ENCODE peak calls at places on chromosome 20, in ten cellular contexts. A, Y, H, B, J, W, I, V, S and L are unnamed samples.

GRCh38 chr20:46007671-46008070 is 1.0 kb upstream of the MMP9 start:
- DNase-seq in H (no peak), J (no peak), I (no peak), A (no peak), Y (no peak), B (no peak), S (no peak), W (no peak), V (no peak), L (no peak)

GRCh38 chr20:61779176-61779965 is 286.3 kb downstream of the TAF4 start:
- DNase-seq in B (no peak), Y (no peak), S (no peak), H (no peak), W (no peak), V (peak; percentile 19), I (no peak), A (no peak), J (no peak), L (no peak)

GRCh38 chr20:12528591-12529041 is 480.2 kb upstream of the SPTLC3 start:
- DNase-seq in V (no peak), I (no peak), J (no peak), W (no peak), H (no peak), A (no peak), Y (no peak), B (no peak), S (no peak), L (no peak)

GRCh38 chr20:17502105-17502504 is 29.1 kb downstream of the BFSP1 start:
- DNase-seq in I (no peak), H (no peak), Y (no peak), V (no peak), W (peak; percentile 36), B (no peak), A (no peak), J (no peak), S (no peak), L (no peak)

GRCh38 chr20:54093423-54094267 is 23.3 kb upstream of the BCAS1 start:
- DNase-seq in V (no peak), I (no peak), W (no peak), Y (no peak), S (no peak), B (no peak), J (no peak), A (no peak), H (no peak), L (no peak)

GRCh38 chr20:54726687-54727086 is 251.3 kb downstream of the DOK5 start:
- DNase-seq in H (peak; percentile 71), W (no peak), S (no peak), B (no peak), V (no peak), A (no peak), Y (no peak), I (no peak), J (peak; percentile 55), L (no peak)

GRCh38 chr20:59723607-59724456 is 119.5 kb downstream of the PHACTR3 start:
- DNase-seq in S (no peak), A (no peak), H (no peak), I (no peak), B (no peak), W (no peak), Y (no peak), J (no peak), V (no peak), L (peak; percentile 6)

GRCh38 chr20:45588800-45589199 is 9.7 kb upstream of the WFDC8 start:
- DNase-seq in A (no peak), S (peak; percentile 25), W (peak; percentile 26), V (no peak), B (no peak), Y (no peak), J (no peak), I (no peak), H (no peak), L (no peak)

GRCh38 chr20:60058869-60059268 is 100.6 kb downstream of the CDH26 start:
- DNase-seq in A (no peak), Y (no peak), I (no peak), V (no peak), S (no peak), H (no peak), B (no peak), W (no peak), J (no peak), L (no peak)

GRCh38 chr20:36074983-36075382 is 79.6 kb upstream of the EPB41L1 start:
- DNase-seq in J (no peak), B (no peak), Y (peak; percentile 30), W (no peak), S (no peak), A (no peak), V (no peak), H (no peak), I (no peak), L (no peak)

GRCh38 chr20:45969712-45970634 is 2.0 kb downstream of the ZNF335 start:
- DNase-seq in V (peak; percentile 49), I (peak; percentile 17), J (peak; percentile 77), S (peak; percentile 78), H (peak; percentile 46), A (no peak), Y (peak; percentile 56), B (peak; percentile 76), W (peak; percentile 91), L (peak; percentile 76)

GRCh38 chr20:47438464-47439381 is 63.0 kb upstream of the NCOA3 start:
- DNase-seq in W (peak; percentile 38), H (no peak), V (no peak), I (no peak), A (no peak), J (peak; percentile 92), Y (peak; percentile 61), S (peak; percentile 80), B (peak; percentile 62), L (no peak)

GRCh38 chr20:43065299-43065698 is 124.4 kb downstream of the PTPRT start:
- DNase-seq in Y (no peak), B (no peak), A (no peak), H (no peak), S (no peak), V (no peak), I (no peak), J (no peak), W (no peak), L (no peak)

GRCh38 chr20:43068482-43068881 is 121.2 kb downstream of the PTPRT start:
- DNase-seq in W (no peak), J (no peak), Y (no peak), A (no peak), H (no peak), V (no peak), S (no peak), I (no peak), B (no peak), L (no peak)

DNA sequence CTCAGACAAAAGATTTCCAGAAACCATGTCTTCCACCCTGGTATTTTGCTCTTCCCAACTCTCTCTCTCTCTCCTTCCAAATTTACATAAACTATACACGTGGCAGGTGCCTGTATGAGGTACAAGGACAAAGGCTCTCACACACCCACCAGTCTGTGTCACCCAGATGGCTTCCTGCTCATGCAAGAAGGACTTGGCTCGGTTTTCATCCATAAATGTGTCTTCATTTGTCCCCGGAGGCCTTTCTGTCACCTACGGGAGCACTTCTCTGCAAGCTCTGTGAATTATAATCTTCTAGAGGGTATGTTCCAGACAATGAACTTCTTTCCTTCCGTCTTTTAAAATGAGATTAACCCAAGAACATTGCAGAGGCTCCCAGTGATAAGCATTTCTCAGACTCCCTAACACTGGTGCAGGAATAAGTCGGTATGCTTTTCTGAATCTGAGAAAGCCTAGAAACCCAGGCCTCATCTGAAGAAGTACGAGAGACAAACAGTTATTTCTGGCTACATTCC is 123.6 kb downstream of the PTPRT start:
- DNase-seq in B (no peak), J (no peak), S (no peak), V (no peak), Y (no peak), I (no peak), H (no peak), A (no peak), W (no peak), L (no peak)
- H3K4me3 ChIP-seq in B (no peak overlapping the region), J (no peak overlapping the region), S (no peak overlapping the region), V (no peak overlapping the region), Y (no peak overlapping the region), I (no peak overlapping the region), H (no peak overlapping the region), A (no peak overlapping the region), W (no peak overlapping the region), L (no peak overlapping the region)

DNA sequence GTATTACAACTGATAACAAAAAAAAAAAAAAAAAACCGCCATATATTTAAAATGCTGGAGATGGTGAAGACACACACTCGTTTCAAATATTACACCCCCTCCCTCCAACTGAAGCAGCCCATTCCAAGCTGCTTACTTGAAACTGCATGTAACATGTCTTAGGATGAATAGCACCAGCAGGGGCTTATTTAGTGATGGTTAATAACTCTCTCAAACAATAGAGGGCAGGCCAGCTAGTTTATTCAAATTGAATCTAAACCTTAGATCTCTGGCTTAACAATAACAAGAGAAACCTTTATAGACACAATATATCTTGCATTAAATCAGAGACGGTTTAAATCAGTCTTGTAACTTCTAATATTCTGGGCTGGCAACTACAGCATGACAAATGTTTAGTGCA is 9.3 kb upstream of the JPH2 start:
- DNase-seq in V (no peak), H (no peak), J (no peak), S (peak; percentile 49), I (no peak), W (no peak), A (no peak), B (peak; percentile 32), Y (no peak), L (peak; percentile 28)
- TF ChIP-seq CTCF in V (no peak), H (no peak), J (peak; percentile 42), S (peak; percentile 56), I (no peak), W (no peak), A (no peak), B (peak; percentile 23), Y (no peak), L (peak; percentile 9)

DNA sequence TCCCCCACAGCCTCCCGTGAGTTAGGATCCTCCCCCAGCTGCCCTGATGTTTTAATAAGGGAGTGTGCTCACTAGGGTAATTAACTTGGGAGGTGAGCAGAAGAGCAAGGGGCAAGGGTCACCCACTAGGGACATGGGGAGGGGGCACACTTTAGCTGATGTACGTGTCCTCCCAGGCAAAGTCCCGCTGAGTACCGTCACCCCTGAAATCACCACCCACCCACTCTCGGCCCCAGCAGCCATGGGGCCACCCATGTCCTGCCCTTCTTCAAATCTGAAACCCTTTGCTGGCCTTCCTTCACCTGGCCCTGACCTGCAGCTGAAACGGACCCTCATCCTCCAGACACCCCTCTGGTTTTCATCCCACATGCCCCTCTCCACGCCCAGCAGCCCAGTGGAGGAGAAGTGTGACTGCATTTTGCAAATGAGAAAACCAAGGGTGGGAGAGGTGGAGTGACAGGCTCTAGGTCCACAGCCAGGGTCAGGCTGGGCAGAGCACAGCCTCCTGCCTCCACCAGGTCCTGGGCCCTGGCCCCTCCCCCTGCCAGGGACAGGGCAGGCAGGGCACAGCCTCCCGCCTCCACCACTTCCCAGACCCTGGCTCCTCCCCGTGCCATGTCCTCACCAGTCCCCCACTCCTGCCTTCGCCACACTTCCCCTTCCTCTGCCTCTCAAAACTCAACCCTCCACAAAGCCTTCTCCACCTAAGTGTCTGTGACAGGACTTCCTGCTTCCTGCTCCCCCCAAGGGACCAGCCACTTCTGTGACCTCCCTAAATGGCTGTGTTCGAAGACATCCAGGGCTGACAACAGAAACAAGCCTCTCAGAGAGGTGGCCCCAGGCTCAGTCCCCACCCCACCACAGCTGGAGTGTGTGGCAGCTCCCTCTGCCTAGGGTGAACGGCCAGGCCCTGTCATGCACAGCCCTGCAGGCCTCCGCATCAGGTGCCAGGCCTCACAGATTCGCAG is 15.1 kb downstream of the ACSS1 start:
- DNase-seq in B (no peak), H (peak; percentile 45), Y (no peak), I (no peak), A (peak; percentile 70), J (no peak), S (no peak), W (no peak), V (peak; percentile 60), L (no peak)
- H3K4me3 ChIP-seq in B (no peak overlapping the region), H (no peak overlapping the region), Y (no peak overlapping the region), I (no peak overlapping the region), A (no peak overlapping the region), J (no peak overlapping the region), S (no peak overlapping the region), W (no peak overlapping the region), V (no peak overlapping the region), L (no peak overlapping the region)

GRCh38 chr20:57693670-57694329 is 16.0 kb downstream of the PMEPA1 start:
- DNase-seq in I (no peak), S (no peak), J (no peak), H (no peak), A (no peak), V (no peak), W (no peak), B (no peak), Y (no peak), L (no peak)
- TF ChIP-seq CTCF in I (no peak), S (no peak), J (no peak), H (no peak), A (no peak), V (no peak), W (peak; percentile 10), B (no peak), Y (no peak), L (no peak)